ENCODE peak calls at places on chromosome 6, in six cellular contexts. One of them, this sample, is unnamed.
A peak's percentile ranks its signal among the peaks of the same experiment; 100 is the strongest.

GRCh38 chr6:33299237-33299944 is 649 bp upstream of the RGL2 start:
- DNase-seq in mesenchymal stem cell: peak; percentile 97
- DNase-seq in H1: no peak
- DNase-seq in H9: peak; percentile 87
- DNase-seq in neuronal stem cell: peak; percentile 85
- DNase-seq in trophoblast cell: peak; percentile 98
- DNase-seq in this sample: peak; percentile 88

GRCh38 chr6:106377061-106377540 is 16.6 kb downstream of the CRYBG1 start:
- DNase-seq in trophoblast cell: no peak
- DNase-seq in H1: no peak
- DNase-seq in H9: no peak
- DNase-seq in neuronal stem cell: no peak
- DNase-seq in mesenchymal stem cell: no peak
- DNase-seq in this sample: peak; percentile 34

GRCh38 chr6:26477431-26477830 is 19.7 kb downstream of the BTN2A1 start:
- DNase-seq in H1: no peak
- DNase-seq in trophoblast cell: no peak
- DNase-seq in mesenchymal stem cell: no peak
- DNase-seq in H9: no peak
- DNase-seq in neuronal stem cell: no peak
- DNase-seq in this sample: no peak

GRCh38 chr6:3850451-3851203 is 1.5 kb downstream of the FAM50B start:
- DNase-seq in mesenchymal stem cell: no peak
- DNase-seq in H1: no peak
- DNase-seq in neuronal stem cell: no peak
- DNase-seq in H9: no peak
- DNase-seq in trophoblast cell: no peak
- DNase-seq in this sample: no peak

GRCh38 chr6:79538481-79538971 is 1.3 kb upstream of the LCA5 start:
- DNase-seq in H1: no peak
- DNase-seq in mesenchymal stem cell: peak; percentile 51
- DNase-seq in trophoblast cell: peak; percentile 91
- DNase-seq in neuronal stem cell: no peak
- DNase-seq in H9: no peak
- DNase-seq in this sample: no peak

GRCh38 chr6:110285306-110286060 is 72.7 kb downstream of the METTL24 start:
- DNase-seq in mesenchymal stem cell: no peak
- DNase-seq in trophoblast cell: peak; percentile 36
- DNase-seq in H9: no peak
- DNase-seq in H1: no peak
- DNase-seq in neuronal stem cell: no peak
- DNase-seq in this sample: no peak

GRCh38 chr6:105568121-105568520 is 165.2 kb upstream of the PREP start:
- DNase-seq in neuronal stem cell: no peak
- DNase-seq in mesenchymal stem cell: no peak
- DNase-seq in trophoblast cell: peak; percentile 43
- DNase-seq in H9: no peak
- DNase-seq in H1: no peak
- DNase-seq in this sample: no peak

GRCh38 chr6:25404693-25405169 is 125.6 kb downstream of the CARMIL1 start:
- DNase-seq in mesenchymal stem cell: no peak
- DNase-seq in H9: no peak
- DNase-seq in H1: no peak
- DNase-seq in neuronal stem cell: no peak
- DNase-seq in trophoblast cell: no peak
- DNase-seq in this sample: no peak

GRCh38 chr6:64254558-64254957 is 619.0 kb downstream of the PHF3 start:
- DNase-seq in mesenchymal stem cell: no peak
- DNase-seq in neuronal stem cell: no peak
- DNase-seq in H1: no peak
- DNase-seq in trophoblast cell: no peak
- DNase-seq in H9: no peak
- DNase-seq in this sample: no peak

GRCh38 chr6:80725156-80725930 is 618.9 kb downstream of the BCKDHB start:
- DNase-seq in H9: no peak
- DNase-seq in mesenchymal stem cell: peak; percentile 34
- DNase-seq in H1: no peak
- DNase-seq in neuronal stem cell: no peak
- DNase-seq in trophoblast cell: no peak
- DNase-seq in this sample: peak; percentile 8

GRCh38 chr6:41652876-41653641 is 14.8 kb downstream of the MDFI start:
- DNase-seq in H9: no peak
- DNase-seq in trophoblast cell: peak; percentile 84
- DNase-seq in neuronal stem cell: no peak
- DNase-seq in mesenchymal stem cell: peak; percentile 15
- DNase-seq in H1: no peak
- DNase-seq in this sample: peak; percentile 47

GRCh38 chr6:112286010-112286409 is 31.6 kb upstream of the LAMA4 start:
- DNase-seq in mesenchymal stem cell: no peak
- DNase-seq in neuronal stem cell: no peak
- DNase-seq in H9: no peak
- DNase-seq in trophoblast cell: peak; percentile 45
- DNase-seq in H1: no peak
- DNase-seq in this sample: no peak

GRCh38 chr6:109314313-109314712 is 68.0 kb downstream of the CD164 start:
- DNase-seq in H9: no peak
- DNase-seq in neuronal stem cell: no peak
- DNase-seq in mesenchymal stem cell: no peak
- DNase-seq in H1: no peak
- DNase-seq in trophoblast cell: peak; percentile 2
- DNase-seq in this sample: no peak

GRCh38 chr6:75824160-75824559 is 75.1 kb downstream of the MYO6 start:
- DNase-seq in H9: no peak
- DNase-seq in mesenchymal stem cell: no peak
- DNase-seq in H1: no peak
- DNase-seq in trophoblast cell: no peak
- DNase-seq in neuronal stem cell: no peak
- DNase-seq in this sample: no peak

GRCh38 chr6:140779991-140780596 is 1352.6 kb upstream of the GJE1 start:
- DNase-seq in H1: no peak
- DNase-seq in trophoblast cell: no peak
- DNase-seq in H9: no peak
- DNase-seq in mesenchymal stem cell: no peak
- DNase-seq in neuronal stem cell: no peak
- DNase-seq in this sample: no peak
- H3K14ac ChIP-seq in H1: no peak overlapping the region
- H3K14ac ChIP-seq in trophoblast cell: no peak overlapping the region
- H3K14ac ChIP-seq in H9: no peak overlapping the region
- H3K14ac ChIP-seq in mesenchymal stem cell: no peak overlapping the region
- H3K14ac ChIP-seq in neuronal stem cell: no peak overlapping the region
- H3K14ac ChIP-seq in this sample: peak overlapping the region; percentile 89

DNA sequence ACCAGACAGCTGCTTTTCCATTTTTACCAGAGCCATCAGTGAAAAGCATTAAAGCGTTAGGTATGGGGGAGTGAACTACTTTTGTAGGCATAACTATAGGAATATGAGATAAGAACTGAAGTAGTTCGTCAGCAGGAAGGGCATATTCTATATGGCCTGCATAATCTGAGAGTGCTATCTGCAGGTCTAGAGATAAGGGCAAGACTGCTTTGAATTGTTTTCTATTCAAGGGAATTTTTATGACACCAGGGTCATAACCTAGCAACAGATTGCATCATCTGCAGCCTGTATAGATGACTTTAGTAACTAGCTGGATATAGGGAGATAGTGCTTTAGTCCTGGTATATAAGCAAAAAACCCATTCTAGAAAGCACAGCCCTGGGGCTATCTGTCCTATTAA is 437.3 kb upstream of the HTR1E start:
- DNase-seq in H9: no peak
- DNase-seq in mesenchymal stem cell: no peak
- DNase-seq in neuronal stem cell: no peak
- DNase-seq in trophoblast cell: peak; percentile 98
- DNase-seq in H1: no peak
- DNase-seq in this sample: no peak
- H3K14ac ChIP-seq in H9: no peak overlapping the region
- H3K14ac ChIP-seq in mesenchymal stem cell: no peak overlapping the region
- H3K14ac ChIP-seq in neuronal stem cell: no peak overlapping the region
- H3K14ac ChIP-seq in trophoblast cell: no peak overlapping the region
- H3K14ac ChIP-seq in H1: no peak overlapping the region
- H3K14ac ChIP-seq in this sample: no peak overlapping the region

GRCh38 chr6:144710207-144710606 is 425.1 kb downstream of the UTRN start:
- DNase-seq in mesenchymal stem cell: peak; percentile 68
- DNase-seq in neuronal stem cell: no peak
- DNase-seq in H1: no peak
- DNase-seq in trophoblast cell: peak; percentile 83
- DNase-seq in H9: no peak
- DNase-seq in this sample: peak; percentile 90
- H3K14ac ChIP-seq in mesenchymal stem cell: no peak overlapping the region
- H3K14ac ChIP-seq in neuronal stem cell: no peak overlapping the region
- H3K14ac ChIP-seq in H1: no peak overlapping the region
- H3K14ac ChIP-seq in trophoblast cell: no peak overlapping the region
- H3K14ac ChIP-seq in H9: no peak overlapping the region
- H3K14ac ChIP-seq in this sample: no peak overlapping the region

GRCh38 chr6:515267-515666 is 123.7 kb downstream of the IRF4 start:
- DNase-seq in H1: no peak
- DNase-seq in trophoblast cell: no peak
- DNase-seq in neuronal stem cell: no peak
- DNase-seq in mesenchymal stem cell: no peak
- DNase-seq in H9: no peak
- DNase-seq in this sample: no peak

GRCh38 chr6:524803-525202 is 132.1 kb downstream of the HUS1B start:
- DNase-seq in mesenchymal stem cell: no peak
- DNase-seq in H9: no peak
- DNase-seq in trophoblast cell: no peak
- DNase-seq in neuronal stem cell: no peak
- DNase-seq in H1: no peak
- DNase-seq in this sample: no peak

GRCh38 chr6:520820-521219 is 129.3 kb downstream of the IRF4 start:
- DNase-seq in trophoblast cell: no peak
- DNase-seq in H9: no peak
- DNase-seq in H1: no peak
- DNase-seq in mesenchymal stem cell: no peak
- DNase-seq in neuronal stem cell: no peak
- DNase-seq in this sample: no peak
- H3K14ac ChIP-seq in trophoblast cell: no peak overlapping the region
- H3K14ac ChIP-seq in H9: no peak overlapping the region
- H3K14ac ChIP-seq in H1: no peak overlapping the region
- H3K14ac ChIP-seq in mesenchymal stem cell: no peak overlapping the region
- H3K14ac ChIP-seq in neuronal stem cell: no peak overlapping the region
- H3K14ac ChIP-seq in this sample: no peak overlapping the region